ENCODE peak calls at places on chromosomes 3 and 15, in five cellular contexts. C is globus pallidus; G is NCI-H510A treated with DMSO at 0.1 percent for 48 hours; N is GM12865; E is stimulated activated naive CD4-positive, alpha-beta T cell treated with Interleukin-2 at 50 U/mL for 16 hours. Q is an unnamed sample.

GRCh38 chr15:41462396-41462795 is 31.3 kb upstream of the ITPKA start:
- DNase-seq in C (no peak), G (no peak), N (no peak), E (no peak), Q (no peak)

GRCh38 chr3:159669024-159669476 is 319.6 kb upstream of the IL12A start:
- DNase-seq in C (no peak), G (no peak), N (no peak), E (no peak), Q (no peak)

GRCh38 chr15:80154336-80154735 is 1.5 kb downstream of the FAH start:
- DNase-seq in C (no peak), G (no peak), N (no peak), E (no peak), Q (no peak)

GRCh38 chr3:100396967-100397366 is 3.9 kb downstream of the TOMM70 start:
- DNase-seq in C (no peak), G (no peak), N (no peak), E (no peak), Q (no peak)

GRCh38 chr3:42906085-42906904 is at the start of gene ZNF662:
- DNase-seq in C (peak), G (no peak), N (no peak), E (no peak), Q (no peak)

GRCh38 chr3:126304704-126305103 is 52.5 kb downstream of the KLF15 start:
- DNase-seq in C (no peak), G (no peak), N (no peak), E (no peak), Q (no peak)

GRCh38 chr3:179716226-179716625 is 63.4 kb downstream of the USP13 start:
- DNase-seq in C (no peak), G (no peak), N (no peak), E (no peak), Q (no peak)

GRCh38 chr3:177705976-177706866 is 508.9 kb upstream of the TBL1XR1 start:
- DNase-seq in C (peak), G (no peak), N (no peak), E (no peak), Q (no peak)

GRCh38 chr3:130386604-130387263 is 41.3 kb downstream of the COL6A5 start:
- DNase-seq in C (no peak), G (no peak), N (no peak), E (no peak), Q (no peak)

GRCh38 chr3:11757441-11757875 is 89.2 kb downstream of the TAMM41 start:
- DNase-seq in C (no peak), G (no peak), N (no peak), E (no peak), Q (no peak)

GRCh38 chr15:90463381-90463780 is 66.3 kb upstream of the CRTC3 start:
- DNase-seq in C (peak), G (no peak), N (peak), E (no peak), Q (no peak)

GRCh38 chr3:46693038-46693896 is at the start of gene ALS2CL:
- DNase-seq in C (no peak), G (peak), N (peak), E (peak), Q (no peak)

GRCh38 chr3:39497753-39498152 is 30.3 kb downstream of the MOBP start:
- DNase-seq in C (no peak), G (no peak), N (no peak), E (no peak), Q (no peak)

GRCh38 chr3:25885544-25885943 is 95.7 kb downstream of the OXSM start:
- DNase-seq in C (no peak), G (no peak), N (no peak), E (no peak), Q (no peak)

GRCh38 chr3:196991581-196992460 is 23.2 kb upstream of the PIGZ start:
- DNase-seq in C (no peak), G (no peak), N (no peak), E (no peak), Q (no peak)

GRCh38 chr3:46708401-46709146 is 7.4 kb downstream of the TMIE start:
- DNase-seq in C (no peak), G (no peak), N (no peak), E (no peak), Q (no peak)

GRCh38 chr3:38602576-38603250 is 46.8 kb downstream of the SCN5A start:
- DNase-seq in C (no peak), G (no peak), N (no peak), E (no peak), Q (no peak)

GRCh38 chr15:51724673-51725072 is 12.8 kb downstream of the LYSMD2 start:
- DNase-seq in C (no peak), G (no peak), N (no peak), E (no peak), Q (no peak)

GRCh38 chr3:176971613-176972174 is 225.6 kb downstream of the TBL1XR1 start:
- DNase-seq in C (no peak), G (no peak), N (no peak), E (no peak), Q (no peak)

GRCh38 chr3:122948398-122948797 is 79.2 kb downstream of the SEMA5B start:
- DNase-seq in C (no peak), G (no peak), N (no peak), E (no peak), Q (no peak)

GRCh38 chr15:93989611-93990010 is 241.8 kb upstream of the MCTP2 start:
- DNase-seq in C (no peak), G (no peak), N (no peak), E (no peak), Q (no peak)

GRCh38 chr3:113834983-113835382 is 3.6 kb upstream of the GRAMD1C start:
- DNase-seq in C (no peak), G (no peak), N (no peak), E (no peak), Q (no peak)

GRCh38 chr15:41886741-41887140 is 7.1 kb downstream of the SPTBN5 start:
- DNase-seq in C (no peak), G (no peak), N (no peak), E (no peak), Q (no peak)

GRCh38 chr3:31483776-31484175 is 48.9 kb upstream of the STT3B start:
- DNase-seq in C (no peak), G (no peak), N (no peak), E (no peak), Q (no peak)

GRCh38 chr15:36903922-36904479 is 196.3 kb downstream of the MEIS2 start:
- DNase-seq in C (no peak), G (peak), N (no peak), E (no peak), Q (no peak)

GRCh38 chr3:137768021-137768360 is 3.9 kb downstream of the SOX14 start:
- DNase-seq in C (no peak), G (no peak), N (no peak), E (no peak), Q (no peak)

GRCh38 chr15:76312540-76313174 is 1.4 kb upstream of the ETFA start:
- DNase-seq in C (no peak), G (no peak), N (no peak), E (no peak), Q (no peak)

GRCh38 chr15:78638658-78639314 is 2.2 kb downstream of the CHRNB4 start:
- DNase-seq in C (peak), G (peak), N (peak), E (peak), Q (peak)

GRCh38 chr15:73340502-73341192 is 28.1 kb downstream of the HCN4 start:
- DNase-seq in C (no peak), G (no peak), N (no peak), E (no peak), Q (no peak)

GRCh38 chr3:30538787-30539186 is 67.6 kb upstream of the TGFBR2 start:
- DNase-seq in C (no peak), G (no peak), N (no peak), E (no peak), Q (no peak)

Q was measured in NCI-H1105.